ENCODE peak calls at places on chromosomes 5 and 9, in five cellular contexts. Z is pancreas, G is neural progenitor cell, M is suprapubic skin, Q is ascending aorta. O is an unnamed sample.

GRCh38 chr5:175464414-175465233 is 13.7 kb upstream of the SFXN1 start:
- DNase-seq in Z (peak; percentile 55), G (peak; percentile 68), M (no peak), Q (no peak), O (no peak)

GRCh38 chr5:25862276-25862675 is 1176.1 kb downstream of the CDH9 start:
- DNase-seq in Z (no peak), G (no peak), M (no peak), Q (no peak), O (no peak)

GRCh38 chr5:56190500-56190899 is 42.6 kb downstream of the ANKRD55 start:
- DNase-seq in Z (no peak), G (no peak), M (no peak), Q (no peak), O (no peak)

GRCh38 chr9:121226186-121226585 is 24.5 kb upstream of the RAB14 start:
- DNase-seq in Z (no peak), G (no peak), M (no peak), Q (peak; percentile 34), O (no peak)

GRCh38 chr9:130530932-130531331 is 48.4 kb upstream of the FUBP3 start:
- DNase-seq in Z (peak; percentile 42), G (no peak), M (no peak), Q (no peak), O (peak; percentile 54)

GRCh38 chr5:78605611-78606010 is 43.0 kb downstream of the LHFPL2 start:
- DNase-seq in Z (no peak), G (no peak), M (no peak), Q (no peak), O (no peak)

GRCh38 chr5:80990527-80990926 is 30.4 kb downstream of the RASGRF2 start:
- DNase-seq in Z (no peak), G (no peak), M (no peak), Q (no peak), O (no peak)

GRCh38 chr9:8958358-8958757 is 1158.8 kb upstream of the DMAC1 start:
- DNase-seq in Z (no peak), G (no peak), M (no peak), Q (no peak), O (no peak)

GRCh38 chr5:24385070-24385469 is 259.7 kb downstream of the CDH10 start:
- DNase-seq in Z (no peak), G (no peak), M (no peak), Q (no peak), O (no peak)

GRCh38 chr5:143934821-143935220 is 122.9 kb downstream of the HMHB1 start:
- DNase-seq in Z (no peak), G (no peak), M (no peak), Q (no peak), O (no peak)

GRCh38 chr5:146667633-146668032 is 151.6 kb upstream of the GPR151 start:
- DNase-seq in Z (no peak), G (no peak), M (no peak), Q (no peak), O (no peak)

GRCh38 chr5:66324357-66324756 is 180.3 kb downstream of the SREK1 start:
- DNase-seq in Z (peak; percentile 75), G (no peak), M (no peak), Q (no peak), O (no peak)

GRCh38 chr5:109290231-109290630 is 119.5 kb downstream of the PJA2 start:
- DNase-seq in Z (no peak), G (no peak), M (no peak), Q (no peak), O (no peak)

GRCh38 chr5:163578652-163579051 is 73.2 kb downstream of the MAT2B start:
- DNase-seq in Z (no peak), G (no peak), M (no peak), Q (no peak), O (no peak)

GRCh38 chr9:98241357-98242104 is 13.9 kb downstream of the TBC1D2 start:
- DNase-seq in Z (no peak), G (peak; percentile 42), M (no peak), Q (no peak), O (no peak)
- TF ChIP-seq CTCF in Z (no peak), G (peak; percentile 51), M (no peak), Q (no peak), O (no peak)

DNA sequence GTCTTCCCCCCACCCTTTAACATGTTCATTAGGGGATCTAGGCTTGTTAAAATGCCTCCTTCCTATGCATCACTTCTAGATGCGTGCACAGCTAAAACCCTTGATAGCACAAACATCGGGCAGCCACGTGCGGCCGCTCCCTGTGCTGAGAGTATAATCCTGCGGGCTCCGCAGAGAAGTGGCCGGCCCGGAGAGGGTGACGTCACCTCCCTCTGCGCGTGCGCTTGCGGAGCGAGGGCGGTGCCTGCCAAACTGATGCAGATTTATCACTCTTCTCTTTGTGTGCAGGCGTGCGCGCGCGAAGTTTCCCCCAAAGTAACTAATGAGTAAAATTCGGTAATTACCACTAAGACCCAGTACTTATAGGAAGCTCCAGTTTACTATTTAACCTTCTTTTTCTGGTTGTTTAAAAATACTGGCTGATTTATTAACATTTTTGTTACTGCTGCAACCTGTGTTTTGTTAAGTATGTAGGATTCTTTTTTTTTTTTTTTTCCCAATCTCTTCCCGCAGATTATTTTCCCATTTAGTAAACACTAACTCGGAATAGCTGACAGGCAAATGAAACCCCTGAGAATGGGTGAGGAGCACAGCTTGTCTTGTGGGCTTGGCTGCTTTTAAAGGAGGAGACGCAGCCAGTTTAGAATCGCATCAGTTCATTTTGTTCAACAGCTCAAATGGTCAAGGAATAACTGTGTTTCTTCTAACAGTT is 121.6 kb downstream of the TRIO start:
- DNase-seq in Z (peak; percentile 89), G (peak; percentile 96), M (peak; percentile 95), Q (peak; percentile 93), O (peak; percentile 95)
- H3K4me3 ChIP-seq in Z (peak overlapping the region; percentile 23), G (peak overlapping the region; percentile 43), M (peak overlapping the region; percentile 32), Q (peak overlapping the region; percentile 27), O (peak overlapping the region; percentile 48)

DNA sequence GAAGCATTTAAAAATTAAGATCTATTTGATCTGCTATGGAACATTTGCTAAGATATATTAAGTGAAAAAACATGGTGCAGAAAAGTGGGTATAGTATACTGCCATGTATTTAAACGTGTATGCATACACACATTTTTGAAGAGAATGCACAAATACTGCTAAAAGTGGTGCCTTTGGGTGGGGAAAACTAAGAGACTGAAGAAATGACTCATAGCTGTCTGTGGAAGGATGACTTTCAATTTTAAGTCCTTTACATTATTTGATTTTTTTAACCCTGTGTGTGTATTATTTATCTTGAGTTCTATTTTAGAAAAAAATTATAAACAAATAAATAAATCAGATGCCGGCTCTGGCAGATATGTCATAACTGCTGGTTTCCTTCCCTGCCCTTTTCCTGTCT is 120.7 kb upstream of the SLIT3 start:
- DNase-seq in Z (no peak), G (no peak), M (no peak), Q (no peak), O (no peak)
- H3K27ac ChIP-seq in Z (no peak overlapping the region), G (no peak overlapping the region), M (no peak overlapping the region), Q (no peak overlapping the region), O (no peak overlapping the region)

GRCh38 chr9:127746959-127747569 is 12.0 kb upstream of the TOR2A start:
- DNase-seq in Z (no peak), G (no peak), M (no peak), Q (no peak), O (no peak)
- TF ChIP-seq CTCF in Z (no peak), G (no peak), M (no peak), Q (no peak), O (no peak)

GRCh38 chr5:10565785-10566506 is 2.1 kb downstream of the ANKRD33B start:
- DNase-seq in Z (no peak), G (no peak), M (no peak), Q (no peak), O (no peak)
- H3K4me3 ChIP-seq in Z (no peak overlapping the region), G (no peak overlapping the region), M (peak overlapping the region; percentile 81), Q (peak overlapping the region; percentile 72), O (peak overlapping the region; percentile 79)